ENCODE peak calls at places on chromosomes 1 and 21, in ten cellular contexts. G, Z, H, K, Y, D, F, Q, U and V are unnamed samples.
A peak's percentile ranks its signal among the peaks of the same experiment; 100 is the strongest.

GRCh38 chr1:205449750-205450443 is 5.9 kb downstream of the BLACAT1 start:
- DNase-seq in G (no peak), Z (peak; percentile 69), H (no peak), K (no peak), Y (peak; percentile 84), D (no peak), F (no peak), Q (peak; percentile 48), U (no peak), V (peak; percentile 52)

GRCh38 chr1:23167353-23168078 is 1.1 kb downstream of the LUZP1 start:
- DNase-seq in G (no peak), Z (no peak), H (peak; percentile 53), K (peak; percentile 48), Y (peak; percentile 54), D (no peak), F (peak; percentile 85), Q (peak; percentile 54), U (peak; percentile 46), V (peak; percentile 59)

GRCh38 chr1:195664628-195665027 is 943.6 kb downstream of the KCNT2 start:
- DNase-seq in G (no peak), Z (no peak), H (no peak), K (no peak), Y (no peak), D (no peak), F (no peak), Q (no peak), U (no peak), V (no peak)

GRCh38 chr1:3119748-3120524 is 50.9 kb downstream of the PRDM16 start:
- DNase-seq in G (no peak), Z (no peak), H (no peak), K (no peak), Y (no peak), D (no peak), F (no peak), Q (no peak), U (peak; percentile 50), V (no peak)

GRCh38 chr1:210489491-210489890 is 160.8 kb downstream of the HHAT start:
- DNase-seq in G (no peak), Z (no peak), H (no peak), K (no peak), Y (no peak), D (no peak), F (no peak), Q (no peak), U (no peak), V (no peak)

GRCh38 chr1:40421348-40421693 is 29.0 kb upstream of the ZFP69B start:
- DNase-seq in G (no peak), Z (no peak), H (no peak), K (no peak), Y (peak; percentile 21), D (no peak), F (no peak), Q (no peak), U (no peak), V (no peak)

GRCh38 chr1:103900005-103900404 is 150.3 kb downstream of the AMY1C start:
- DNase-seq in G (no peak), Z (no peak), H (no peak), K (no peak), Y (no peak), D (no peak), F (no peak), Q (no peak), U (no peak), V (no peak)

GRCh38 chr1:240663160-240663879 is 51.4 kb upstream of the GREM2 start:
- DNase-seq in G (no peak), Z (no peak), H (no peak), K (no peak), Y (no peak), D (no peak), F (no peak), Q (no peak), U (no peak), V (no peak)

GRCh38 chr1:206672844-206673758 is 11.6 kb upstream of the MAPKAPK2 start:
- DNase-seq in G (no peak), Z (no peak), H (no peak), K (peak; percentile 43), Y (no peak), D (no peak), F (no peak), Q (no peak), U (no peak), V (no peak)

GRCh38 chr1:35748326-35748725 is 21.5 kb downstream of the CLSPN start:
- DNase-seq in G (no peak), Z (no peak), H (no peak), K (no peak), Y (no peak), D (no peak), F (no peak), Q (no peak), U (no peak), V (no peak)

GRCh38 chr1:23168079-23168461 is 586 bp downstream of the LUZP1 start:
- DNase-seq in G (no peak), Z (no peak), H (peak; percentile 41), K (no peak), Y (peak; percentile 42), D (peak; percentile 24), F (peak; percentile 87), Q (no peak), U (peak; percentile 46), V (peak; percentile 36)

GRCh38 chr1:235552146-235552716 is 48.0 kb upstream of the B3GALNT2 start:
- DNase-seq in G (no peak), Z (no peak), H (no peak), K (no peak), Y (peak; percentile 23), D (no peak), F (no peak), Q (no peak), U (peak; percentile 21), V (no peak)

GRCh38 chr1:6538958-6539357 is 15.4 kb downstream of the NOL9 start:
- DNase-seq in G (no peak), Z (no peak), H (no peak), K (no peak), Y (no peak), D (no peak), F (no peak), Q (no peak), U (no peak), V (no peak)

GRCh38 chr1:36257375-36257767 is 33.1 kb downstream of the THRAP3 start:
- DNase-seq in G (no peak), Z (no peak), H (no peak), K (no peak), Y (no peak), D (no peak), F (no peak), Q (no peak), U (no peak), V (no peak)

GRCh38 chr1:25731626-25732370 is 68.2 kb upstream of the SELENON start:
- DNase-seq in G (no peak), Z (no peak), H (no peak), K (no peak), Y (no peak), D (no peak), F (peak; percentile 50), Q (no peak), U (no peak), V (no peak)

GRCh38 chr21:37615962-37616361 is 249.4 kb downstream of the DYRK1A start:
- DNase-seq in G (no peak), Z (no peak), H (no peak), K (no peak), Y (no peak), D (no peak), F (no peak), Q (no peak), U (no peak), V (no peak)

GRCh38 chr1:183048087-183049085 is 25.2 kb downstream of the LAMC1 start:
- DNase-seq in G (no peak), Z (no peak), H (no peak), K (no peak), Y (no peak), D (peak; percentile 33), F (no peak), Q (no peak), U (no peak), V (no peak)

GRCh38 chr1:152972196-152972886 is 1.9 kb downstream of the SPRR4 start:
- DNase-seq in G (no peak), Z (no peak), H (no peak), K (no peak), Y (no peak), D (no peak), F (no peak), Q (no peak), U (no peak), V (no peak)

GRCh38 chr1:42035830-42036604 is 117.2 kb upstream of the GUCA2B start:
- DNase-seq in G (peak; percentile 94), Z (peak; percentile 72), H (peak; percentile 97), K (peak; percentile 90), Y (peak; percentile 98), D (peak; percentile 98), F (peak; percentile 99), Q (peak; percentile 98), U (peak; percentile 98), V (peak; percentile 99)
- TF ChIP-seq POLR2A in G (peak; percentile 20), Z (peak; percentile 59), H (no peak), K (peak; percentile 27), Y (no peak), D (no peak), F (no peak), Q (no peak), U (no peak), V (peak; percentile 36)

GRCh38 chr1:203304391-203304918 is 864 bp upstream of the BTG2 start:
- DNase-seq in G (no peak), Z (no peak), H (no peak), K (no peak), Y (no peak), D (no peak), F (no peak), Q (no peak), U (peak; percentile 39), V (peak; percentile 40)
- H3K4me1 ChIP-seq in G (peaks cover 39% of the 10 kb centered on the region), Z (peaks cover 24% of the 10 kb centered on the region), H (peaks cover 9% of the 10 kb centered on the region), K (peaks cover 19% of the 10 kb centered on the region), Y (peaks cover 23% of the 10 kb centered on the region), D (peaks cover 39% of the 10 kb centered on the region), F (peaks cover 79% of the 10 kb centered on the region), Q (peaks cover 22% of the 10 kb centered on the region), U (peaks cover 44% of the 10 kb centered on the region), V (peaks cover 51% of the 10 kb centered on the region)

DNA sequence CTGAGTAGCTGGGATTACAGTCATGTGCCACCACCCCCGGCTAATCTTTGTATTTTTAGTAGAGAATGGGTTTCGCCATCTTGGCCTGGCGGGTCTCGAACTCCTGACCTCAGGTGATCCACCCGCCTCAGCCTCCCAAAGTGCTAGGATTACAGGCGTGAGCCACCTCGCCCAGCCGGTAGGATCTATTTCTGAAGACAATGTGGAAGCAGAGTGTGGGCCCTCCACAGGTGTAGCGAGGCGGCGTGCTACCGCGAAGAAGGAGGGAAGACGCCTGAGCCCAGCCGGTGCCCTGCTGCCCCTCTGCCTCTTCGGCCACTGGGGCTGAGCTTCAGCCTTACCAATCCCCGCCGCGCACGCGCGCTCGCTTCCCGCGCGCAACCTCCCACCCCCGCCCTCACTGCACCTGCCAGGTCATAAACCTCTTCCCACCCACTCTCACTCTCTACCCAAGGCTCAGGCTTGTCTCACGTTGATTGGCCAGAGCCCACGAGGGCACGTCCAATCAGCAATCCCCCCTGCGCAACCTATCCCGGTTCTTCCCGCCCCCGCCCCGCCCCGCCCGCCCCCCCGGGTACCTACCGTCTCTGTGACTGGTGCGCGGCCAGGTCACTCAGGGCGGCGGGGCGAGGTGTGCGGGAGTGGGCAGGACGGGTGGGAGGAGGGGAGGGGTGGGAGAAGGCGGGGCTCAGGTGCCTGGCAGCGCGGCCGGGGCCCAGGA is 409 bp upstream of the HOOK1 start:
- DNase-seq in G (no peak), Z (peak; percentile 60), H (peak; percentile 23), K (no peak), Y (peak; percentile 95), D (peak; percentile 91), F (peak; percentile 94), Q (peak; percentile 95), U (peak; percentile 65), V (peak; percentile 97)
- H3K27ac ChIP-seq in G (no peak overlapping the region), Z (peak overlapping the region; percentile 62), H (no peak overlapping the region), K (no peak overlapping the region), Y (no peak overlapping the region), D (peak overlapping the region; percentile 76), F (no peak overlapping the region), Q (peak overlapping the region; percentile 81), U (peak overlapping the region; percentile 69), V (peak overlapping the region; percentile 94)

GRCh38 chr1:154589780-154590179 is 18.2 kb downstream of the ADAR start:
- DNase-seq in G (no peak), Z (no peak), H (no peak), K (no peak), Y (no peak), D (no peak), F (no peak), Q (no peak), U (no peak), V (no peak)
- TF ChIP-seq POLR2A in G (no peak), Z (no peak), H (no peak), K (no peak), Y (no peak), D (no peak), F (no peak), Q (no peak), U (no peak), V (no peak)